ENCODE peak calls at places on chromosomes 6 and 20, in four cellular contexts. Q, B, O and R are unnamed samples.

GRCh38 chr6:2763876-2764540 is 1.2 kb upstream of the WRNIP1 start:
- DNase-seq in Q (no peak), B (no peak), O (no peak), R (no peak)

GRCh38 chr20:37989601-37990001 is 43.7 kb downstream of the TTI1 start:
- DNase-seq in Q (no peak), B (no peak), O (peak), R (peak)

GRCh38 chr6:69816017-69816416 is 19.2 kb upstream of the LMBRD1 start:
- DNase-seq in Q (no peak), B (no peak), O (no peak), R (no peak)

GRCh38 chr20:48919882-48920526 is 1.5 kb upstream of the ARFGEF2 start:
- DNase-seq in Q (no peak), B (peak), O (no peak), R (no peak)

GRCh38 chr20:16528078-16528477 is 45.2 kb downstream of the KIF16B start:
- DNase-seq in Q (no peak), B (no peak), O (peak), R (peak)

GRCh38 chr20:36827541-36828279 is 48.2 kb upstream of the TLDC2 start:
- DNase-seq in Q (no peak), B (no peak), O (no peak), R (no peak)

GRCh38 chr20:54168961-54169862 is 4.6 kb downstream of the CYP24A1 start:
- DNase-seq in Q (no peak), B (no peak), O (peak), R (peak)

GRCh38 chr20:22315771-22316170 is 268.6 kb downstream of the FOXA2 start:
- DNase-seq in Q (no peak), B (no peak), O (no peak), R (no peak)

GRCh38 chr6:108163267-108163643 is 2.6 kb upstream of the NR2E1 start:
- DNase-seq in Q (no peak), B (peak), O (peak), R (peak)
- TF ChIP-seq CTCF in Q (no peak), B (no peak), O (peak), R (no peak)

GRCh38 chr20:24443436-24443835 is 26.0 kb upstream of the SYNDIG1 start:
- DNase-seq in Q (no peak), B (no peak), O (no peak), R (no peak)
- TF ChIP-seq CTCF in Q (no peak), B (no peak), O (no peak), R (no peak)

GRCh38 chr6:7939186-7939863 is 28.7 kb upstream of the TXNDC5 start:
- DNase-seq in Q (no peak), B (no peak), O (no peak), R (no peak)

GRCh38 chr6:7938562-7939185 is 28.1 kb upstream of the TXNDC5 start:
- DNase-seq in Q (no peak), B (no peak), O (no peak), R (no peak)

GRCh38 chr6:7939864-7940228 is 29.3 kb upstream of the TXNDC5 start:
- DNase-seq in Q (no peak), B (no peak), O (no peak), R (no peak)
- TF ChIP-seq CTCF in Q (no peak), B (no peak), O (no peak), R (no peak)

GRCh38 chr6:13098808-13099570 is 229.3 kb downstream of the TBC1D7 start:
- DNase-seq in Q (peak), B (no peak), O (no peak), R (no peak)

GRCh38 chr6:13101985-13102384 is 226.4 kb downstream of the TBC1D7 start:
- DNase-seq in Q (no peak), B (no peak), O (no peak), R (no peak)

GRCh38 chr6:13098006-13098405 is 230.3 kb downstream of the TBC1D7 start:
- DNase-seq in Q (no peak), B (no peak), O (no peak), R (no peak)

GRCh38 chr6:13101409-13101808 is 226.9 kb downstream of the TBC1D7 start:
- DNase-seq in Q (no peak), B (no peak), O (no peak), R (no peak)

GRCh38 chr6:13099771-13100170 is 228.6 kb downstream of the TBC1D7 start:
- DNase-seq in Q (no peak), B (no peak), O (peak), R (no peak)
- TF ChIP-seq CTCF in Q (peak), B (peak), O (peak), R (peak)

DNA sequence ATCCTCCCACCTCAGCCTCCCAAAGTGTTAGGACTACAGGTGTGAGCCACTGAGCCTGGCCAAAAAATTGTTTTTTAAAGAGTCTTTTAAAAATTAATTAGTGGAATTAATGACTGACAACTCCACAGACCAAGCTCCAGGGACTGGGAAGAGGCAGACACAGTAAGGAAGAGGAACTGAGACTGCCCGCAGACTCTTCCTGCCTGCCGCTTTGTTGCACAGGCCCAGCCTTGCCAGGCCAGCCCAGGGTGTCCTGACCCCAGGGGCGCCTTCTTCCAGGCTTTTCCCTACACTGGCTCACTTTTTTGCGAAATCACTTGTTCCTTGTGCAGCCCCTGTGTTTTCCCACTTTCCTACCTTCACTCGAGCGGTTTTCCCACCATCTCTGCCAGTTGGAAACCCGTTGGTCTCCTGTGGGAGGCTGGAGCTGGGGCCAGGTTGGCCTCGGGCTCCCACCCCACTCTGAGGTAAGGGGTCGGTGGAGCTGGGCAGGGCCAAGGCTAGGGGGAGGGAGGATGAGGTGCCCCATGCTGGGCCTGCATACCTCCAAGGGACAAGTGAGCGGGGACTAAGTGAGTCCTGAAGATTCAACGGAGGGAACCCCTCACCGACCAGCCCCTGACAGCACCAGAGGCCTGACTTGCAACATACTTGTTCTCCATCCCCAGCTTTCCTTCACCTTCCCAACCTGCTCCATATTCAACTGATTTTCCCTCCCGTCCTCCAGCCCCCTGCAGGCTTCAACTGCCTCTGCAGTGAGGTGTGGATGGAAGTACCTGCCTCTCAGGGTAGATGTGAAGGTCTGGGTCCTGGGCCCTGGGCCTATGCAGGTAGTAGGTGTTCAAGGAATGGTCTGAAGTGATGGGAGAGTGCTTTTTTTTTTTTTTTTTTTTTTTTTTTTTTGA is 23.5 kb upstream of the SMIM29 start:
- DNase-seq in Q (no peak), B (no peak), O (no peak), R (no peak)
- TF ChIP-seq CTCF in Q (peak), B (no peak), O (peak), R (no peak)

GRCh38 chr20:62027698-62028321 is 37.9 kb downstream of the TAF4 start:
- DNase-seq in Q (no peak), B (no peak), O (no peak), R (no peak)

GRCh38 chr20:62025394-62025793 is 40.3 kb downstream of the TAF4 start:
- DNase-seq in Q (peak), B (no peak), O (no peak), R (no peak)

GRCh38 chr20:62027116-62027515 is 38.6 kb downstream of the TAF4 start:
- DNase-seq in Q (no peak), B (no peak), O (no peak), R (no peak)

GRCh38 chr20:62026564-62026856 is 39.2 kb downstream of the TAF4 start:
- DNase-seq in Q (no peak), B (no peak), O (no peak), R (no peak)

DNA sequence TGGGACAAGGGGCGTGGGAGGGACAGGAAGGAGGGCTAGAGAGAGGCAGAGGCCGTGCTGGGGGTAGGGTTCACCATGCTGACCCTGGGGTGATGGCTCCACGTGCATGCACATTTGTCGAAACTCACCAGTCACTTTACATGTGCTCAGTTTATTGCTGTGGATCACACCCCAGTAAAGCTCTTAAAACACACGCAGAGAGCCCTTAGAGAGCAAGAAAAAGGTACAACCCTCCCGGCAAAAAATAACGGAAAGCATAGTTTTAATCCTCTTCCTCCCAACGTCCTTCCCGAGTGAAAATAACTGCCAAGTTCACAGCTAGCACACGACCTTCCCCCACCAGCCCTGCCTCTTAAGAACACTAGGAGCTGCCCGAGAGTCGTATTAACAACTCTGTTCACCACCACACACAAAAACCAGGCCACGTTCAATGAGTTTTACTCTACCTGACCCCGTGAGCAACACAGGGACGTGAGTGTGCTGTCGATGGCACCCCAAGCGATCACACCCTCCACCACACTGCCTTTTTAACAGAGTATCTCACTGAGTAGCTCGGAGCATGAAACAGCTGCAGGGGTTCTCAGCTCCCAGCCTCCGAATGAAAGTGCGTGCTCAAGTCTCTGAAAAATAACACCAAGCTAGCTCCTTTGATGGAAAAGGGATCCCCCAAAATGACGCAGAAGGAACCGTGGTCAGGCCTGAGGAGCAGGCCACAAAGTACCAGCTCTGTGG is 39.7 kb downstream of the TAF4 start:
- DNase-seq in Q (peak), B (no peak), O (no peak), R (no peak)
- TF ChIP-seq CTCF in Q (peak), B (no peak), O (no peak), R (peak)

GRCh38 chr6:55888917-55889316 is 13.5 kb upstream of the BMP5 start:
- DNase-seq in Q (no peak), B (no peak), O (no peak), R (no peak)

GRCh38 chr6:55882731-55883595 is 7.6 kb upstream of the BMP5 start:
- DNase-seq in Q (peak), B (no peak), O (peak), R (peak)

GRCh38 chr6:55886185-55886836 is 10.9 kb upstream of the BMP5 start:
- DNase-seq in Q (peak), B (no peak), O (peak), R (peak)
- TF ChIP-seq CTCF in Q (peak), B (peak), O (peak), R (peak)

DNA sequence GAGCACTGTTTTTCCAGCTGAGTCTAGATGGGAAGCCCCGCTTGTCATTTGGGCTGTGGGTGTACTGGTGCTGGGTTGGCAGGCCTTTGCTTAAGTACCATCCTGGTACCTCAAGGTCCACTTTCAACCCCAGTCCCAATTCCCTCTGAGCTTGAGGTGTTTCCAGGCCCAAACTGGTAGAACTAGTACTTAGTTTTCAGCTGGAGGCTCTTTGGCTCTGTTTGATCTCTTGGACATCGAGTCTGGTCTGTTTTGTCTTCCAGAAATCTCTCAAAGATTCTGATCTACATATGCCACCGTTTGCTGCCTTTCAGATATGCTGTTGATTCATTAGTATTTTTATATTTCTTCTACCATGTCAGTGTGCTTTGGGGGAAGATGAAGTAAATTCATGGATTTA is 61.8 kb upstream of the GNRH2 start:
- DNase-seq in Q (no peak), B (no peak), O (no peak), R (no peak)
- TF ChIP-seq CTCF in Q (no peak), B (no peak), O (no peak), R (no peak)